ENCODE peak calls at places on chromosome 9, in four cellular contexts. G is esophagus squamous epithelium, N is keratinocyte, V is fibroblast of mammary gland. M is an unnamed sample.

GRCh38 chr9:618478-618877 is 223.0 kb upstream of the DMRT1 start:
- DNase-seq in V (peak; percentile 67), N (no peak), G (no peak), M (no peak)

GRCh38 chr9:92004045-92004392 is 54.0 kb upstream of the ROR2 start:
- DNase-seq in N (no peak), V (no peak), G (no peak), M (no peak)

GRCh38 chr9:116058421-116058820 is 95.2 kb upstream of the PAPPA start:
- DNase-seq in N (no peak), V (peak; percentile 28), G (no peak), M (no peak)

GRCh38 chr9:133396952-133397351 is 20.8 kb downstream of the STKLD1 start:
- DNase-seq in G (no peak), N (no peak), V (peak; percentile 28), M (no peak)

GRCh38 chr9:92980085-92980745 is 32.9 kb downstream of the FGD3 start:
- DNase-seq in V (no peak), N (no peak), G (no peak), M (no peak)

GRCh38 chr9:9563817-9564216 is 1049.0 kb downstream of the PTPRD start:
- DNase-seq in V (no peak), G (no peak), N (no peak), M (no peak)

GRCh38 chr9:124008307-124008854 is 3.2 kb upstream of the LHX2 start:
- DNase-seq in G (no peak), N (no peak), V (no peak), M (no peak)

GRCh38 chr9:21031091-21031817 is at the start of gene HACD4:
- DNase-seq in G (peak; percentile 8), V (peak; percentile 47), N (no peak), M (peak; percentile 79)

GRCh38 chr9:112921549-112921948 is 30.9 kb upstream of the SLC46A2 start:
- DNase-seq in V (peak; percentile 73), G (no peak), N (no peak), M (no peak)

GRCh38 chr9:131330814-131331600 is 41.5 kb downstream of the PLPP7 start:
- DNase-seq in N (no peak), G (no peak), V (no peak), M (no peak)

GRCh38 chr9:105114956-105115728 is 129.3 kb upstream of the SLC44A1 start:
- DNase-seq in V (no peak), N (no peak), G (no peak), M (peak; percentile 35)

GRCh38 chr9:132144708-132145365 is 17.0 kb upstream of the NTNG2 start:
- DNase-seq in G (no peak), N (no peak), V (peak; percentile 64), M (no peak)

GRCh38 chr9:94005272-94005901 is 50.2 kb upstream of the BARX1 start:
- DNase-seq in V (peak; percentile 78), N (no peak), G (no peak), M (no peak)

GRCh38 chr9:93996863-93997262 is 41.7 kb upstream of the BARX1 start:
- DNase-seq in G (no peak), N (no peak), V (no peak), M (no peak)

GRCh38 chr9:94002316-94003140 is 47.4 kb upstream of the BARX1 start:
- DNase-seq in G (no peak), V (peak; percentile 59), N (no peak), M (no peak)
- TF ChIP-seq CTCF in G (peak; percentile 22), V (peak; percentile 80), N (peak; percentile 62), M (peak; percentile 42)

GRCh38 chr9:121743441-121744001 is 92.1 kb downstream of the DAB2IP start:
- DNase-seq in N (no peak), G (no peak), V (peak; percentile 81), M (peak; percentile 93)
- TF ChIP-seq CTCF in N (no peak), G (peak; percentile 33), V (no peak), M (no peak)

GRCh38 chr9:117714282-117714681 is 10.1 kb downstream of the TLR4 start:
- DNase-seq in V (no peak), G (no peak), N (no peak), M (no peak)
- TF ChIP-seq CTCF in V (no peak), G (no peak), N (peak; percentile 49), M (no peak)

DNA sequence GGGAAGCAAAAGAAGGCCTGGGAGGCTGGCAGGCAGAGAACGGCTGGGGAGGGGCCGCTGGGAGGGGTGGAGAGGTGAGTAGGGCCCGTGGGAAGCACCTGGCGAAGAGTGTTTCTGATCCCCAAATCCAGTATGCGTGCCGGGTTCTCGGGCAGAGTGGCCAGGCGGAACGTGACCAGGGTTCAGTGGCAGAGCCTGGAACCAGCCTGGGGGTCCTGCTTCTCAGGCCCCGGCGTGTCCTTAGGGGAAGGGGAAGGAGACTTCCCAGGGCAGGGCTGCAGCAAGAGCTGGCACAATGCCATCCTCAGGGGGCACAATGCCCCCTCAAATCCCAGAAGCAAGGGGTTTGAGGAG is 25.5 kb upstream of the IER5L start:
- DNase-seq in N (no peak), G (no peak), V (no peak), M (no peak)
- TF ChIP-seq CTCF in N (no peak), G (no peak), V (no peak), M (no peak)

DNA sequence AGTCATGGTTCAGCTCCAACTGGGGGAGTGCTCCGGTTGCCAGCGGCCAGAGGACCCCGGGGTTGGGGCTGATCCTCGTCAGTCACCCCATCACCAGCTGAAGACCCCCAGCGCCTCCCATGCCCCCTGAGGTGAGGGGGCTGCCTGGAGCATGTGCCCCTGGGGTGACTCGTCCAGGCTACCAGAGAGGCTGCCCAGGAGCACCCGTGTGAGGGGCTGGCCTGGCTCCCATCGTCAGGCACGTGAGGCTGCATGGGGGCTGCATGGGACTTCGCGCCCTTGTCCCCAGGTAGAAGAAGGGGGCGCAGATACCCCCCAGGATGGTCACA is 46.4 kb upstream of the EGFL7 start:
- DNase-seq in V (no peak), N (no peak), G (no peak), M (no peak)
- TF ChIP-seq CTCF in V (no peak), N (no peak), G (no peak), M (no peak)

GRCh38 chr9:79986437-79986836 is 414.7 kb downstream of the TLE4 start:
- DNase-seq in V (no peak), N (no peak), G (no peak), M (no peak)

GRCh38 chr9:79985276-79985675 is 413.5 kb downstream of the TLE4 start:
- DNase-seq in V (no peak), G (no peak), N (no peak), M (no peak)

GRCh38 chr9:79984429-79985067 is 412.8 kb downstream of the TLE4 start:
- DNase-seq in N (no peak), G (no peak), V (no peak), M (no peak)

GRCh38 chr9:79989079-79989478 is 417.3 kb downstream of the TLE4 start:
- DNase-seq in V (no peak), N (no peak), G (no peak), M (no peak)

DNA sequence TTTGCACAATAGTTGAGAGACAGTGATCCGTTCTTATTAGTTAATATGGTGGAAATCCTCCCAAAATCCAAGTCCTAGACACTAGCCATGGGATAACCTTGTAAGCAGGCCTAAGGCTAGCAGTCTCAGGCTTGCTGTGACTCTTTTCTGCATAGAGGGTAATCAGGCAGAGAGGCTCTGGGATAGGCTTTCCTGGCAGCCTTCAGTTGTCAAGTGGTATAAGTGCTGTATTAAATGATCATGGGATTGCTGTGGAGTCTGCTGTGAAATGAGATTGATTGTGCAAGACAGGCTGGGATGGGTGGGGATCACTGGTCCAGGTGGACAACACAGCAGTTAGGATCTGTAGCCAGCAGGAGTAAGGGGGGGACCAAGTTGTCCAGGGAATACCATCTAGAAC is 416.4 kb downstream of the TLE4 start:
- DNase-seq in V (no peak), G (no peak), N (no peak), M (no peak)
- TF ChIP-seq CTCF in V (no peak), G (no peak), N (no peak), M (no peak)

GRCh38 chr9:135961277-135961705 is at the start of gene UBAC1:
- DNase-seq in N (peak; percentile 49), G (peak; percentile 77), V (peak; percentile 91), M (peak; percentile 86)
- TF ChIP-seq CTCF in N (peak; percentile 50), G (peak; percentile 49), V (no peak), M (peak; percentile 70)

GRCh38 chr9:2017459-2018161 is 2.5 kb downstream of the SMARCA2 start:
- DNase-seq in V (peak; percentile 70), G (peak; percentile 62), N (no peak), M (peak; percentile 91)
- TF ChIP-seq CTCF in V (no peak), G (no peak), N (no peak), M (no peak)

GRCh38 chr9:107712390-107712789 is 222.8 kb upstream of the KLF4 start:
- DNase-seq in V (peak; percentile 74), G (no peak), N (peak; percentile 73), M (no peak)
- TF ChIP-seq CTCF in V (peak; percentile 10), G (peak; percentile 10), N (no peak), M (no peak)

DNA sequence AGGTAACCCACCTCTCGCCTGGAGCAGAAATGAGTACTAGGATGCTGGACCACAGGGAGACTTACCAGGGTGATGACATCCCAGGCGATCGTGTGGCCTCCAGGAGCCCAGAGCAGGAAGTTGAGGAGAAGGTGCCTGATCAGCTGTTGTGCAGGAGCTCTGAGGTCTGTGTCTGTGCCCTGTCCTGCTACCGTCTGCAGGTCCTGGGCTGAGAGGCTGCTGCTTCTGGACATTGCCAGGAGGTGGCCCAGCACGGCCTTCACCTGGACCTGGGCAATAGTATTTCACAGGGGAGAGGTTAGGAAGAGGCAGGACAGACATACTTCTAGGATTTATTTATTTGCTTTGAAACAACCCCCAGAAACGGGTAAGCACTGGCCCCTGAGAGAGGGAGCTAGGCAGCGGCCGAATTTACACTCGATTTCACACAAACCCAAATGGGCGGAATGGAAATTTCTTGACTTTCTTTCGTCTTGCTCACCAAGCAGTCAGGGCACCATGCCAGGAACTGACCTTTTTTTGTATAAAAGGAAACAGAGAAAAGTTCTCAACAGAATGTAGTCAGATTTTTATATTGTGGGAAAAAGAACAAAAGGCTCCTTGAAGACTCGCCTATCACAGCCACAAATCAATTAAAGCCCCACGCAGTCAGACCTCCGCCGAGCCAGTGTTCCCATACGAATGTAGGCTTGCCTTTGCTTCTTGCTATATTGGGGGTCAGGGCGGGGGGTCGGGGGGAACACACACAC is 210.3 kb downstream of the FANCC start:
- DNase-seq in G (no peak), V (peak; percentile 47), N (no peak), M (peak; percentile 90)
- TF ChIP-seq CTCF in G (no peak), V (no peak), N (no peak), M (no peak)